ENCODE peak calls at places on chromosomes 13 and 19, in nine cellular contexts. M is Kasumi-1; G is HTR-8/SVneo; Q is T-helper 2 cell; V is stimulated activated CD4-positive, alpha-beta T cell treated with anti-CD3 and anti-CD28 coated beads, Interleukin-2, amount 100 ng/mL, for 48 hours; P is C1 segment of cervical spinal cord; A is tibial nerve; Z is left ventricle myocardium inferior; T is T-cell. N is an unnamed sample.
A peak's percentile ranks its signal among the peaks of the same experiment; 100 is the strongest.

GRCh38 chr13:111401755-111402154 is 81.3 kb downstream of the TEX29 start:
- DNase-seq in P (no peak), T (no peak), V (no peak), G (no peak), Z (no peak), A (no peak), Q (no peak), M (no peak), N (no peak)

GRCh38 chr19:13410946-13411345 is 95.3 kb downstream of the CACNA1A start:
- DNase-seq in Z (no peak), Q (no peak), G (no peak), M (no peak), V (no peak), P (no peak), T (no peak), A (no peak), N (no peak)

GRCh38 chr13:86445584-86446140 is 646.4 kb upstream of the SLITRK6 start:
- DNase-seq in Z (no peak), Q (no peak), P (no peak), V (no peak), M (no peak), A (no peak), G (no peak), T (no peak), N (no peak)

GRCh38 chr19:34995551-34995950 is 4.6 kb upstream of the GRAMD1A start:
- DNase-seq in M (no peak), P (no peak), G (no peak), V (no peak), Q (no peak), T (no peak), A (no peak), Z (no peak), N (no peak)

GRCh38 chr19:54684537-54684936 is 21.8 kb downstream of the LILRB4 start:
- DNase-seq in Q (no peak), A (no peak), Z (no peak), P (no peak), V (no peak), T (no peak), G (peak; percentile 26), M (peak; percentile 78), N (peak; percentile 60)

GRCh38 chr13:80299046-80299445 is 41.9 kb downstream of the SPRY2 start:
- DNase-seq in G (no peak), V (no peak), T (no peak), M (no peak), Q (no peak), Z (no peak), P (no peak), A (no peak), N (no peak)

GRCh38 chr19:32224371-32225244 is 120.8 kb upstream of the ZNF507 start:
- DNase-seq in G (peak; percentile 63), Z (peak; percentile 59), Q (peak; percentile 44), A (peak; percentile 34), V (peak; percentile 73), P (peak; percentile 26), T (peak; percentile 18), M (peak; percentile 45), N (peak; percentile 15)

GRCh38 chr19:43545276-43545675 is 12.3 kb downstream of the ZNF575 start:
- DNase-seq in Z (no peak), M (no peak), P (no peak), Q (no peak), V (no peak), A (no peak), T (no peak), G (no peak), N (no peak)

GRCh38 chr13:60226507-60226906 is 62.8 kb upstream of the DIAPH3 start:
- DNase-seq in V (no peak), G (peak; percentile 13), A (no peak), Z (no peak), Q (no peak), P (no peak), T (no peak), M (no peak), N (no peak)

GRCh38 chr13:80603351-80603750 is 262.4 kb upstream of the SPRY2 start:
- DNase-seq in T (no peak), M (no peak), Z (no peak), Q (no peak), P (no peak), G (no peak), V (no peak), A (no peak), N (no peak)

N was measured in dermis microvascular lymphatic vessel endothelial cell.